ENCODE peak calls at places on chromosomes 11 and 22, in seven cellular contexts. O is neural progenitor cell, I is GM23248, N is GM23338, D is HCT116, C is PC-3, Z is SK-N-SH. J is an unnamed sample.

GRCh38 chr11:126585388-126586302 is 230.2 kb downstream of the ST3GAL4 start:
- DNase-seq in O (peak; percentile 58), I (peak; percentile 97), N (peak; percentile 86), D (no peak), C (peak; percentile 93), Z (peak; percentile 75), J (no peak)

GRCh38 chr11:1076061-1076665 is 1.5 kb downstream of the MUC2 start:
- DNase-seq in O (no peak), I (no peak), N (no peak), D (no peak), C (no peak), Z (no peak), J (no peak)

GRCh38 chr11:57458410-57459111 is 1.8 kb upstream of the RTN4RL2 start:
- DNase-seq in O (peak; percentile 70), I (peak; percentile 58), N (peak; percentile 79), D (no peak), C (peak; percentile 60), Z (peak; percentile 84), J (no peak)

GRCh38 chr11:84249344-84250135 is 963.4 kb upstream of the CCDC90B start:
- DNase-seq in O (no peak), I (peak; percentile 19), N (no peak), D (no peak), C (no peak), Z (no peak), J (no peak)

GRCh38 chr11:75760710-75761493 is 7.7 kb upstream of the DGAT2 start:
- DNase-seq in O (no peak), I (peak; percentile 91), N (no peak), D (no peak), C (peak; percentile 89), Z (no peak), J (no peak)

GRCh38 chr11:95512177-95512576 is 277.4 kb downstream of the FAM76B start:
- DNase-seq in O (no peak), I (peak; percentile 97), N (no peak), D (no peak), C (no peak), Z (no peak), J (no peak)

GRCh38 chr11:61860054-61860903 is 31.1 kb downstream of the FADS3 start:
- DNase-seq in O (no peak), I (no peak), N (no peak), D (peak; percentile 43), C (peak; percentile 20), Z (no peak), J (no peak)

GRCh38 chr11:22957890-22958289 is 97.6 kb upstream of the CCDC179 start:
- DNase-seq in O (no peak), I (no peak), N (no peak), D (no peak), C (peak; percentile 4), Z (no peak), J (no peak)

GRCh38 chr11:120055646-120056045 is 82.3 kb downstream of the TRIM29 start:
- DNase-seq in O (peak; percentile 62), I (no peak), N (peak; percentile 59), D (no peak), C (no peak), Z (no peak), J (no peak)

GRCh38 chr22:36048911-36049677 is 20.5 kb upstream of the RBFOX2 start:
- DNase-seq in O (no peak), I (peak; percentile 41), N (no peak), D (no peak), C (peak; percentile 36), Z (no peak), J (no peak)

GRCh38 chr11:11579012-11579755 is 42.6 kb downstream of the GALNT18 start:
- DNase-seq in O (no peak), I (no peak), N (no peak), D (no peak), C (no peak), Z (no peak), J (no peak)

GRCh38 chr11:64571410-64572091 is 19.5 kb upstream of the SLC22A12 start:
- DNase-seq in O (peak; percentile 46), I (peak; percentile 58), N (peak; percentile 65), D (no peak), C (no peak), Z (no peak), J (no peak)

GRCh38 chr22:44305888-44306287 is 6.9 kb downstream of the SHISAL1 start:
- DNase-seq in O (no peak), I (peak; percentile 42), N (no peak), D (no peak), C (no peak), Z (no peak), J (no peak)

GRCh38 chr22:40728731-40729189 is 49.5 kb downstream of the MCHR1 start:
- DNase-seq in O (no peak), I (no peak), N (no peak), D (no peak), C (no peak), Z (no peak), J (no peak)

GRCh38 chr22:35995772-35996171 is 32.9 kb downstream of the RBFOX2 start:
- DNase-seq in O (no peak), I (peak; percentile 97), N (no peak), D (no peak), C (peak; percentile 37), Z (no peak), J (no peak)

DNA sequence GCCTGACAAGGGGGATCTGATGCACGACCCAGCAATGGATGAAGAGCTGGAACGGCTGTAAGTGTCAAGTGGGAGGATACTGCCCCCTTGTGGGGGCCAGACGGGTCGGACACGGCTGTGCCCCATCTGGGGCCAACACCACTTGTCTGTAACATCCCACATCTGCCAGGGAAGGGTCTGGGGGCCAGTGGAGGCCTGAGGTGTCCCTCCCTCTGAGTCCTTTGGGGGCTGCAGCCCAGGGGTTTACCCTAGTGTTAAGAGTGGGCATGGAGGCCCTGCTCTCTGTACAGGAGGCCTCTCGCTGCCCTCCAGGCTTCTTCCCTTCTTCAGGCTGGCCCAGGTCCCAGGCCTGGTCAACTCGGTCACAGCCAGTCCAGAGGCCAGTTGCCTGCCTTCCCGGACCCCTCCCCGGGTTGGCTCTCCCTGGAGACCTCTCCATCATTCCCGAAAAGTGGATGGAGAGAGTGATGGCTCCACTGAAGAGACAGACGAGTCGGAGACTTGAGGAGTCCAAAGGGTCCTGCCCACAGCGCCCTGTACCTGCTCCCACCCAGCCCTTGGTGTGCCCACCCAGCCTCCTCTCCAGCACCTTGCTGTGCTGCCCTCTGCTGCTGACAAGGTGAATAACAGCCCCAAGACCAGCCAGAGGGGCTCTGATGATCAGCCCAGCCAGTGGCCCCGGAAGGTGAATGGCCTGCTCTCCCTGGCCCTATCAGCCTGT is 15.4 kb downstream of the ARFGAP2 start:
- DNase-seq in O (peak; percentile 87), I (peak; percentile 82), N (peak; percentile 93), D (no peak), C (peak; percentile 71), Z (peak; percentile 91), J (peak; percentile 46)
- TF ChIP-seq EZH2phosphoT487 in O (no peak), I (no peak), N (no peak), D (no peak), C (no peak), Z (no peak), J (no peak)

GRCh38 chr11:76806608-76807205 is 23.6 kb downstream of the TSKU start:
- DNase-seq in O (no peak), I (no peak), N (no peak), D (no peak), C (no peak), Z (no peak), J (no peak)

GRCh38 chr11:76806131-76806530 is 23.0 kb downstream of the TSKU start:
- DNase-seq in O (no peak), I (no peak), N (no peak), D (no peak), C (no peak), Z (no peak), J (no peak)

GRCh38 chr11:76807206-76807875 is 24.2 kb downstream of the TSKU start:
- DNase-seq in O (peak; percentile 95), I (peak; percentile 90), N (peak; percentile 97), D (no peak), C (peak; percentile 88), Z (peak; percentile 83), J (peak; percentile 70)

GRCh38 chr11:76803811-76804600 is 20.9 kb downstream of the TSKU start:
- DNase-seq in O (no peak), I (peak; percentile 92), N (no peak), D (no peak), C (no peak), Z (no peak), J (no peak)

GRCh38 chr11:76805206-76805913 is 22.2 kb downstream of the TSKU start:
- DNase-seq in O (no peak), I (peak; percentile 56), N (no peak), D (no peak), C (no peak), Z (no peak), J (no peak)
- TF ChIP-seq EZH2phosphoT487 in O (no peak), I (no peak), N (no peak), D (no peak), C (no peak), Z (no peak), J (no peak)

GRCh38 chr11:117900144-117900651 is 23.7 kb upstream of the FXYD6 start:
- DNase-seq in O (no peak), I (no peak), N (no peak), D (no peak), C (no peak), Z (no peak), J (no peak)
- TF ChIP-seq EZH2phosphoT487 in O (no peak), I (no peak), N (no peak), D (no peak), C (no peak), Z (no peak), J (no peak)

GRCh38 chr11:123441161-123441560 is 11.1 kb downstream of the GRAMD1B start:
- DNase-seq in O (no peak), I (no peak), N (no peak), D (no peak), C (no peak), Z (no peak), J (no peak)

GRCh38 chr11:123448798-123449197 is 18.7 kb downstream of the GRAMD1B start:
- DNase-seq in O (no peak), I (no peak), N (no peak), D (no peak), C (no peak), Z (no peak), J (no peak)

GRCh38 chr11:123449436-123449835 is 19.4 kb downstream of the GRAMD1B start:
- DNase-seq in O (no peak), I (no peak), N (no peak), D (no peak), C (no peak), Z (no peak), J (no peak)

GRCh38 chr11:123439616-123440015 is 9.5 kb downstream of the GRAMD1B start:
- DNase-seq in O (no peak), I (no peak), N (no peak), D (no peak), C (peak; percentile 28), Z (no peak), J (no peak)

DNA sequence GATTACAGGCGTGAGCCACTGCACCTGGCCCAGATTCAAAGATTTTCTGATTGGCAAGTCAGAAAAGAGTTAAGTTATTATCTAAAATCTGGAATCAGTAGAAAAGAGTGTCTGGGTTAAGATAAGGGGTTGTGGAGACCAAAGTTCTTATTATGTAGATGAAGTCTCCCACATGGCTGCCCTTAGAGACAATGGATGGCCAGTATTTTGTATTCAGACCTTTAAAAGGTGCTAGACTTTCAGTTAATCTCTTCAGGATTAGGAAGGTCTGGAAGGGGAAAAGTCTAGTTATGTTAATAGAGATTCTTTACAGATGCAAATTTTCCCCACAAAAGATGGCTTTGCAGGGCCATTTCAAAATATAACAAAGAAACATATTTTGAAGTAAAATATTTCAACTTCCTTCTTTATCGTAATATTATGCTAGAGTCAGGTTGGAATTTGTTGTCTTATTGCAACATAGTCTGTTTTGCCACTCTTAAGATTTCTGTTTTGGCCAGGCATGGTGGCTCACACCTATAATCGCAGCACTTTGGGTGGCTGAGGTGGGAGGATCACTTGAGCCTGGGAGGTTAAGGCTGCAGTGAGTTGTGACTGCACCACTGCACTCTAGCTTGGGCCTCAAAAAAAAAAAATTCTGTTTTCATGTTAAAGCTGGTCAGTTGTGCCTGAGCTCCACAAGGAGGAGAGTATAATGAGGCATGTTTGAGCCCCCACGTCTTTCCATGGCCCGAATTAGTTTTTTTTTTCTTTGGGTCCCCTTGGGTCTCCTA is 14.0 kb downstream of the GRAMD1B start:
- DNase-seq in O (no peak), I (no peak), N (no peak), D (no peak), C (no peak), Z (no peak), J (no peak)
- TF ChIP-seq EZH2phosphoT487 in O (no peak), I (no peak), N (no peak), D (no peak), C (no peak), Z (no peak), J (no peak)

J was measured in MM.1S.